ENCODE peak calls at places on chromosomes 6 and 20, in eight cellular contexts. A is suprapubic skin, G is sigmoid colon, V is adrenal gland, I is IMR-90, X is tibial nerve, E is GM12878, W is uterus. Y is an unnamed sample.

GRCh38 chr6:84428300-84428907 is 201.0 kb upstream of the CEP162 start:
- DNase-seq in A (peak; percentile 63), G (no peak), V (peak; percentile 24), I (peak; percentile 45), X (peak; percentile 41), E (no peak), W (no peak), Y (no peak)

GRCh38 chr6:45703041-45703739 is 312.5 kb downstream of the CLIC5 start:
- DNase-seq in A (no peak), G (no peak), V (no peak), I (peak; percentile 81), X (no peak), E (no peak), W (no peak), Y (no peak)

GRCh38 chr6:16969699-16970695 is 131.9 kb upstream of the STMND1 start:
- DNase-seq in A (no peak), G (no peak), V (no peak), I (no peak), X (no peak), E (no peak), W (no peak), Y (no peak)

GRCh38 chr6:106094261-106094963 is 8.3 kb downstream of the PRDM1 start:
- DNase-seq in A (no peak), G (no peak), V (no peak), I (no peak), X (no peak), E (no peak), W (no peak), Y (no peak)

GRCh38 chr6:165515963-165516624 is 146.9 kb downstream of the PDE10A start:
- DNase-seq in A (no peak), G (no peak), V (no peak), I (peak; percentile 78), X (no peak), E (no peak), W (no peak), Y (no peak)

GRCh38 chr6:25369450-25370086 is 90.4 kb downstream of the CARMIL1 start:
- DNase-seq in A (no peak), G (no peak), V (no peak), I (no peak), X (no peak), E (no peak), W (no peak), Y (peak; percentile 47)

GRCh38 chr20:63102720-63103375 is 96.1 kb upstream of the BHLHE23 start:
- DNase-seq in A (no peak), G (peak; percentile 81), V (no peak), I (peak; percentile 6), X (no peak), E (no peak), W (peak; percentile 28), Y (no peak)

GRCh38 chr6:56755040-56755439 is 112.4 kb upstream of the DST start:
- DNase-seq in A (no peak), G (no peak), V (no peak), I (no peak), X (no peak), E (no peak), W (no peak), Y (no peak)

GRCh38 chr20:22801528-22801927 is 217.2 kb upstream of the FOXA2 start:
- DNase-seq in A (no peak), G (no peak), V (no peak), I (no peak), X (no peak), E (no peak), W (no peak), Y (no peak)

GRCh38 chr6:44286747-44287146 is 16.5 kb downstream of the TMEM151B start:
- DNase-seq in A (no peak), G (no peak), V (no peak), I (no peak), X (no peak), E (no peak), W (no peak), Y (no peak)

GRCh38 chr6:38212579-38212978 is 393.1 kb downstream of the ZFAND3 start:
- DNase-seq in A (no peak), G (no peak), V (no peak), I (no peak), X (no peak), E (no peak), W (no peak), Y (no peak)

GRCh38 chr20:20060234-20060998 is 8.1 kb downstream of the CFAP61 start:
- DNase-seq in A (no peak), G (no peak), V (no peak), I (no peak), X (no peak), E (no peak), W (no peak), Y (no peak)

GRCh38 chr6:25173951-25174474 is 105.2 kb upstream of the CARMIL1 start:
- DNase-seq in A (no peak), G (no peak), V (peak; percentile 43), I (peak; percentile 99), X (no peak), E (no peak), W (peak; percentile 25), Y (no peak)

GRCh38 chr6:142013875-142014495 is 118.7 kb upstream of the GJE1 start:
- DNase-seq in A (no peak), G (no peak), V (no peak), I (no peak), X (no peak), E (no peak), W (no peak), Y (no peak)

GRCh38 chr6:158653577-158654354 is 3.9 kb downstream of the SYTL3 start:
- DNase-seq in A (peak; percentile 71), G (no peak), V (peak; percentile 31), I (peak; percentile 72), X (no peak), E (peak; percentile 91), W (no peak), Y (no peak)

GRCh38 chr6:35295036-35295435 is 2.6 kb upstream of the DEF6 start:
- DNase-seq in A (peak; percentile 34), G (peak; percentile 57), V (no peak), I (no peak), X (no peak), E (no peak), W (no peak), Y (no peak)

GRCh38 chr6:80376411-80376810 is 269.9 kb downstream of the BCKDHB start:
- DNase-seq in A (no peak), G (no peak), V (no peak), I (peak; percentile 53), X (no peak), E (no peak), W (no peak), Y (no peak)

GRCh38 chr20:58406422-58407001 is 17.5 kb downstream of the VAPB start:
- DNase-seq in A (no peak), G (no peak), V (no peak), I (peak; percentile 22), X (no peak), E (no peak), W (no peak), Y (no peak)
- TF ChIP-seq POLR2A in A (no peak), G (no peak), V (no peak), I (no peak), X (no peak), E (no peak), W (no peak), Y (no peak)

GRCh38 chr20:55684578-55684977 is 320.7 kb downstream of the CBLN4 start:
- DNase-seq in A (no peak), G (no peak), V (peak; percentile 11), I (no peak), X (no peak), E (no peak), W (no peak), Y (no peak)

GRCh38 chr20:55685848-55686247 is 319.5 kb downstream of the CBLN4 start:
- DNase-seq in A (no peak), G (no peak), V (no peak), I (no peak), X (no peak), E (no peak), W (no peak), Y (no peak)

GRCh38 chr20:55685425-55685824 is 319.9 kb downstream of the CBLN4 start:
- DNase-seq in A (no peak), G (no peak), V (no peak), I (no peak), X (no peak), E (no peak), W (no peak), Y (no peak)
- H3K9me3 ChIP-seq in A (no peaks in the 10 kb centered on the region), G (no peaks in the 10 kb centered on the region), V (no peaks in the 10 kb centered on the region), I (peaks cover 4% of the 10 kb centered on the region), X (no peaks in the 10 kb centered on the region), E (no peaks in the 10 kb centered on the region), W (no peaks in the 10 kb centered on the region), Y (no peaks in the 10 kb centered on the region)

GRCh38 chr6:147621280-147621679 is 112.8 kb downstream of the SAMD5 start:
- DNase-seq in A (peak; percentile 62), G (no peak), V (peak; percentile 64), I (peak; percentile 87), X (no peak), E (no peak), W (peak; percentile 91), Y (no peak)

GRCh38 chr6:147624946-147625515 is 116.5 kb downstream of the SAMD5 start:
- DNase-seq in A (no peak), G (no peak), V (no peak), I (no peak), X (no peak), E (no peak), W (no peak), Y (no peak)

DNA sequence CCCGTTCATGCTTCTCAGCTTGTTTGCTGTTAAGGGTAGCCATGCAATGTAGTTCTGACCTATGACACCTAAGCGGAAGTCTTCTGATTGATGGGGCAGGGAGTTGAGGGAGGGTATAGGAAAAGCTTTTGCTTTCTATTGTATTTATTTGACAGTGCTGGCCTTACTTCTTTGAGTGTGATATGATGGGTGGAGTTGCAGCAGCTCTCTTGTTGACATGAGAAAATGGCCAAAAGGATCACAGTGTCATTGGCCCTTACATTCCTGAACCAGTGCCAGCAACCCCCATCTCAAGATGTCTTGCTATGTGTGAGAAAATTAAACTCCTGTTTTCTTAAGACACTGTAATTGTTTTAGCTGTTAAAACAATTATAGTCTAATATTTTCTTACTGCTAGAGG is 117.5 kb downstream of the SAMD5 start:
- DNase-seq in A (no peak), G (no peak), V (no peak), I (no peak), X (no peak), E (no peak), W (no peak), Y (no peak)
- TF ChIP-seq POLR2A in A (no peak), G (no peak), V (no peak), I (no peak), X (no peak), E (no peak), W (no peak), Y (no peak)

GRCh38 chr6:153856929-153857376 is 182.1 kb upstream of the OPRM1 start:
- DNase-seq in A (no peak), G (no peak), V (no peak), I (no peak), X (no peak), E (no peak), W (no peak), Y (no peak)
- H3K9me3 ChIP-seq in A (peaks cover 4% of the 10 kb centered on the region), G (no peaks in the 10 kb centered on the region), V (no peaks in the 10 kb centered on the region), I (peaks cover 20% of the 10 kb centered on the region), X (no peaks in the 10 kb centered on the region), E (no peaks in the 10 kb centered on the region), W (no peaks in the 10 kb centered on the region), Y (no peaks in the 10 kb centered on the region)

GRCh38 chr6:33797635-33798342 is 6.0 kb downstream of the MLN start:
- DNase-seq in A (no peak), G (no peak), V (no peak), I (no peak), X (no peak), E (no peak), W (no peak), Y (no peak)
- TF ChIP-seq POLR2A in A (no peak), G (no peak), V (no peak), I (no peak), X (no peak), E (no peak), W (no peak), Y (no peak)